ENCODE peak calls at places on chromosome 22, in four cellular contexts. M, A, U and T are unnamed samples.

GRCh38 chr22:22387386-22387736 is 121.2 kb downstream of the ZNF280B start:
- DNase-seq in M (no peak), A (no peak), U (no peak), T (no peak)

GRCh38 chr22:24424001-24424900 is 3.1 kb upstream of the ADORA2A start:
- DNase-seq in M (no peak), A (peak), U (no peak), T (no peak)

GRCh38 chr22:37880668-37881440 is 25.2 kb upstream of the MICALL1 start:
- DNase-seq in M (no peak), A (no peak), U (no peak), T (no peak)

GRCh38 chr22:23133922-23134321 is 7.9 kb downstream of the RSPH14 start:
- DNase-seq in M (no peak), A (peak), U (no peak), T (no peak)

GRCh38 chr22:32823024-32823730 is 21.7 kb downstream of the TIMP3 start:
- DNase-seq in M (peak), A (peak), U (no peak), T (peak)

GRCh38 chr22:47432683-47433082 is 670.2 kb downstream of the TBC1D22A start:
- DNase-seq in M (no peak), A (no peak), U (no peak), T (no peak)

GRCh38 chr22:47213571-47214230 is 451.3 kb downstream of the TBC1D22A start:
- DNase-seq in M (peak), A (peak), U (no peak), T (peak)

GRCh38 chr22:29314537-29315285 is 786 bp downstream of the RASL10A start:
- DNase-seq in M (no peak), A (no peak), U (no peak), T (no peak)

GRCh38 chr22:35561796-35562526 is 21.3 kb downstream of the RASD2 start:
- DNase-seq in M (no peak), A (peak), U (no peak), T (peak)

GRCh38 chr22:45804986-45805325 is 133.3 kb downstream of the ATXN10 start:
- DNase-seq in M (peak), A (no peak), U (no peak), T (peak)
- TF ChIP-seq MYC in M (no peak), A (no peak), U (no peak), T (no peak)

GRCh38 chr22:49298834-49299750 is 528.6 kb downstream of the BRD1 start:
- DNase-seq in M (no peak), A (no peak), U (no peak), T (no peak)
- TF ChIP-seq RFX5 in M (no peak), A (no peak), U (no peak), T (no peak)

GRCh38 chr22:20989323-20990138 is 7.4 kb downstream of the LZTR1 start:
- DNase-seq in M (no peak), A (no peak), U (no peak), T (no peak)

GRCh38 chr22:20985720-20986119 is 3.6 kb downstream of the LZTR1 start:
- DNase-seq in M (no peak), A (no peak), U (no peak), T (no peak)

GRCh38 chr22:20986365-20986764 is 4.3 kb downstream of the LZTR1 start:
- DNase-seq in M (no peak), A (no peak), U (no peak), T (no peak)

GRCh38 chr22:20988573-20989322 is 6.7 kb downstream of the LZTR1 start:
- DNase-seq in M (no peak), A (no peak), U (no peak), T (no peak)

GRCh38 chr22:20987375-20987774 is 5.3 kb downstream of the LZTR1 start:
- DNase-seq in M (no peak), A (no peak), U (no peak), T (no peak)
- TF ChIP-seq MYC in M (no peak), A (no peak), U (no peak), T (no peak)

DNA sequence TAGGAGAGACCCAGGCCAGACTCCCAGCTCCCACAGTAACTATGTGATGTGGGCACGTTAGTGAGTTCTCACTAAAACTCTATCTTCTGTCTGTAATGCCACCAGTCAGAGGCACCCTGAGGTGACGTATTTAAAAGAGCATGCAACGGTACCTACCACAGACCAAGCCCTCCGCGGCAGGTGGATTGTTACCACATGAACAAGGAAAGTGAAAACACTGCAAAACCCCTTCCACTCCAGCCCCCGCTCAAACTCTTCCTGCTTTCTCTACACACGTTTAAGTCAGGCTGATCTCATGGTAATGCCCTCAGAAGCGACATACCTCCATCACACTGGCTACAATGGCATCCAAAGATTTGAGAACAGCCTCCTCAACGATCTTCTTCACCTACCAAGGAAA is 36.7 kb downstream of the SERPIND1 start:
- DNase-seq in M (no peak), A (no peak), U (no peak), T (no peak)
- TF ChIP-seq RFX5 in M (no peak), A (no peak), U (no peak), T (no peak)

DNA sequence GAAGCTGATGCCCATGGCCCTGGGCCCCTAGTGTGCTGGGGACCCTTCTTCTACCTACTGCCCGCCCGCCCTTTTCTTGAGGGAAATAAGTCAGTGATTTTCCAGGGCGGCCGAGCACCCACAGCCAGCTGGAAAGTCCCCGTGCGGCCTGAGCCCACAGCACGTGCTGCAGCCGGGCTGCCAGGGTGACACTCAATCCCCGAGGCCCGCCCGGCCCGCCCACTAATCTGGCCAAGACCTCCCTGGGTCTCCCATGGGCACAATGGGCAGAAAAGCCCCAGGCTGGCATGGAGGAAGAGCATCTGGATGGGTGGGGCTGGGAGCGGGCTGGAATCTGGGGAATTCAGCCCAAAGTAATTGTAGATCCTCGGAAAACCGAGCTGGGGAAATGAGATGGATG is 24.8 kb downstream of the WNT7B start:
- DNase-seq in M (no peak), A (no peak), U (no peak), T (no peak)
- TF ChIP-seq MYC in M (no peak), A (no peak), U (no peak), T (no peak)